ENCODE peak calls at places on chromosomes 6 and 20, in ten cellular contexts. V, R, X, P, S, M, T, E, Q and J are unnamed samples.

GRCh38 chr20:18545566-18545965 is 21.7 kb upstream of the SMIM26 start:
- DNase-seq in P (no peak), E (no peak), Q (no peak), S (no peak), X (no peak), R (no peak), T (no peak), M (no peak), V (no peak), J (no peak)

GRCh38 chr6:27668442-27669275 is 195.8 kb upstream of the ZNF184 start:
- DNase-seq in S (peak), M (no peak), Q (no peak), P (no peak), X (peak), V (no peak), T (peak), E (no peak), R (peak), J (peak)

GRCh38 chr6:170375661-170376060 is 69.1 kb downstream of the FAM120B start:
- DNase-seq in M (no peak), S (no peak), X (no peak), E (no peak), T (no peak), R (no peak), Q (no peak), V (no peak), P (no peak), J (no peak)

GRCh38 chr6:105986998-105987397 is 99.1 kb upstream of the PRDM1 start:
- DNase-seq in Q (no peak), M (no peak), P (no peak), T (no peak), V (no peak), R (no peak), E (no peak), S (no peak), X (no peak), J (peak)

GRCh38 chr6:38188677-38189335 is 369.3 kb downstream of the ZFAND3 start:
- DNase-seq in M (no peak), V (no peak), P (no peak), E (no peak), R (no peak), Q (no peak), S (no peak), X (no peak), T (no peak), J (no peak)

GRCh38 chr6:5389086-5389745 is 127.9 kb downstream of the FARS2 start:
- DNase-seq in S (no peak), T (no peak), X (no peak), R (no peak), P (no peak), V (no peak), E (no peak), Q (no peak), M (no peak), J (peak)

GRCh38 chr6:166939894-166940293 is 16.5 kb downstream of the RNASET2 start:
- DNase-seq in P (no peak), Q (no peak), V (no peak), S (no peak), M (no peak), E (no peak), R (no peak), X (no peak), T (no peak), J (no peak)

GRCh38 chr20:47927385-47927851 is 142.1 kb upstream of the SULF2 start:
- DNase-seq in S (peak), V (no peak), T (no peak), X (peak), P (no peak), R (no peak), M (no peak), Q (no peak), E (no peak), J (peak)

GRCh38 chr6:33430991-33431879 is 11.4 kb downstream of the SYNGAP1 start:
- DNase-seq in Q (peak), S (peak), X (peak), P (peak), R (no peak), T (no peak), V (peak), E (peak), M (peak), J (peak)

GRCh38 chr6:137883400-137883888 is 16.4 kb downstream of the TNFAIP3 start:
- DNase-seq in R (no peak), P (peak), E (no peak), M (no peak), S (no peak), T (no peak), X (no peak), Q (no peak), V (no peak), J (peak)

GRCh38 chr6:138346302-138347195 is 31.2 kb upstream of the SMIM28 start:
- DNase-seq in R (no peak), X (peak), S (peak), T (no peak), P (no peak), M (no peak), E (no peak), Q (no peak), V (peak), J (peak)

GRCh38 chr6:43013020-43013842 is 515 bp downstream of the MEA1 start:
- DNase-seq in P (no peak), M (no peak), V (no peak), R (peak), E (no peak), T (peak), S (no peak), X (no peak), Q (no peak), J (peak)

GRCh38 chr6:162541019-162541601 is 186.5 kb downstream of the PRKN start:
- DNase-seq in V (no peak), T (no peak), P (no peak), S (no peak), R (no peak), X (no peak), M (no peak), Q (no peak), E (no peak), J (no peak)

GRCh38 chr6:33599413-33599911 is 19.4 kb upstream of the BAK1 start:
- DNase-seq in E (no peak), R (no peak), P (no peak), T (no peak), M (no peak), X (no peak), V (no peak), Q (peak), S (no peak), J (no peak)

GRCh38 chr6:106145144-106145543 is 59.0 kb downstream of the PRDM1 start:
- DNase-seq in S (no peak), E (no peak), R (no peak), X (no peak), Q (no peak), M (no peak), P (no peak), V (no peak), T (no peak), J (no peak)

GRCh38 chr6:151067684-151068596 is 171.8 kb upstream of the AKAP12 start:
- DNase-seq in P (peak), V (peak), T (no peak), E (peak), S (peak), X (peak), R (peak), Q (peak), M (no peak), J (peak)

GRCh38 chr6:6746334-6746969 is 157.9 kb downstream of the LY86 start:
- DNase-seq in E (no peak), Q (no peak), X (no peak), P (no peak), M (no peak), T (no peak), S (peak), V (no peak), R (no peak), J (no peak)

GRCh38 chr20:36644713-36645109 is 1.3 kb downstream of the SLA2 start:
- DNase-seq in V (no peak), M (peak), X (no peak), Q (no peak), T (no peak), P (no peak), R (no peak), E (no peak), S (no peak), J (no peak)

GRCh38 chr6:133502451-133503259 is 261.5 kb downstream of the EYA4 start:
- DNase-seq in S (peak), M (no peak), V (peak), P (no peak), X (peak), T (peak), Q (no peak), E (no peak), R (no peak), J (peak)

GRCh38 chr6:80143312-80143960 is 37.0 kb downstream of the BCKDHB start:
- DNase-seq in V (peak), Q (peak), X (peak), E (peak), T (peak), M (no peak), S (peak), R (peak), P (peak), J (peak)

GRCh38 chr20:9837634-9838033 is 1.2 kb downstream of the PAK5 start:
- DNase-seq in T (no peak), S (no peak), V (no peak), E (no peak), X (no peak), M (no peak), P (no peak), R (no peak), Q (no peak), J (no peak)

GRCh38 chr6:133646021-133646682 is 242.8 kb upstream of the TCF21 start:
- DNase-seq in V (peak), P (no peak), X (peak), Q (no peak), T (peak), S (peak), E (no peak), R (no peak), M (no peak), J (peak)

GRCh38 chr6:41878961-41879405 is 16.2 kb downstream of the USP49 start:
- DNase-seq in M (no peak), R (no peak), E (no peak), T (no peak), X (peak), Q (no peak), S (peak), P (no peak), V (no peak), J (peak)

GRCh38 chr20:23387118-23387443 is 25.1 kb downstream of the GZF1 start:
- DNase-seq in X (no peak), S (no peak), E (no peak), V (no peak), Q (no peak), R (no peak), T (no peak), P (no peak), M (no peak), J (no peak)

GRCh38 chr6:31639449-31639861 is 13.0 kb downstream of the BAG6 start:
- DNase-seq in M (no peak), Q (no peak), X (peak), P (no peak), R (no peak), T (no peak), S (peak), V (no peak), E (no peak), J (peak)

GRCh38 chr6:138044458-138044857 is 62.8 kb downstream of the PERP start:
- DNase-seq in Q (no peak), V (peak), R (no peak), S (no peak), M (no peak), E (no peak), T (no peak), X (no peak), P (no peak), J (no peak)

GRCh38 chr6:971981-972640 is 279.2 kb upstream of the EXOC2 start:
- DNase-seq in E (no peak), V (no peak), M (no peak), X (peak), P (no peak), Q (no peak), R (no peak), T (no peak), S (no peak), J (peak)

GRCh38 chr6:41450581-41450980 is 95.6 kb upstream of the FOXP4 start:
- DNase-seq in S (no peak), M (no peak), V (no peak), T (no peak), P (no peak), X (no peak), E (no peak), R (no peak), Q (no peak), J (no peak)

GRCh38 chr20:60262967-60263603 is 304.9 kb downstream of the CDH26 start:
- DNase-seq in M (peak), Q (peak), S (no peak), P (no peak), R (peak), V (no peak), T (peak), E (peak), X (no peak), J (no peak)

GRCh38 chr6:5950448-5950847 is 56.3 kb downstream of the NRN1 start:
- DNase-seq in E (no peak), S (peak), M (no peak), P (no peak), R (no peak), Q (no peak), X (peak), V (no peak), T (no peak), J (peak)

GRCh38 chr6:1729133-1729751 is 119.5 kb downstream of the FOXC1 start:
- DNase-seq in S (no peak), X (no peak), T (no peak), M (no peak), E (no peak), V (no peak), Q (no peak), P (no peak), R (no peak), J (no peak)

GRCh38 chr20:58839991-58840747 is 10.5 kb downstream of the GNAS-AS1 start:
- DNase-seq in E (no peak), M (no peak), R (no peak), X (no peak), T (no peak), S (no peak), V (no peak), P (no peak), Q (no peak), J (no peak)
- H3K4me3 ChIP-seq in E (no peak), M (no peak), R (no peak), X (no peak), T (no peak), S (peak), V (no peak), P (no peak), Q (no peak), J (no peak)

DNA sequence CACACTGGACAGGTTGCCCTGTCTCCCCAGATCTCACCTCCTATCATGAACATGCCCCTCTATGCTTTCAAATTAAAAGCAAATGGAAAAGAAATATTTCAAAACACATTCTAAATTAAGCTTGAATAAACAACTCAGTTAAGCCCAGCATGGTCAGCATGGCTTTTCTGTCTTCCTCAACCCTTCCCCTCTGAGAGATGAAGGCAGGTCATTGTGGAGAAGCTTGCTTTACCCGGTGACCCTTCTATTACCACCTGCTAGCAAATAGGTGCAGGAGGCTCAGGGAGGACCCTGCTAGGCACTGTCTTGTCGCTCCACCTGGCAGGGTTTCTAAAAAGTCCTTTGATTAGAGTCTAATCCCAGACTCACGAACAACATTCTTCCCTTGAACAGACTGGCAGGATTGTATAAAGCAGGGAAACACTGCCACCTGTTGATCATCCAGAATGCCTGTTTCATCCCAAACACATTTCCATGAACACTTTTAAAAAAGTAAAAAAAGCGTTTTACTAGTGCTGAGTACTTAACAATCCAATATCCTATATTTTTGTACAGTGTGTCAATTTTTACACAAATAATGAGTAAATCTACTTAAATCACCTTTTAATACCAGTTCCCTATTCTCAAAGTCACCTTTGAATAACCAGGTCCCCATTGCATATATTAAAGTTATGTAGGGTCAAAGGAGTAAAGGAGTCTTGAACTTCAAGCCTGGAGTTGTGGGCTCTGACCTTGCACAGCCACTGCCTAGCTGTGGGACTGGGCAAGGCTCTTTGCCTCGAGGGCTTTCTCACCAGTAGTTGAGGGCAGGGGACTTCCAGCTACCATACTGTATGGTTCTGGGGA is 75.5 kb downstream of the GPR6 start:
- DNase-seq in X (peak), E (no peak), S (peak), R (peak), T (peak), Q (no peak), P (no peak), M (no peak), V (no peak), J (peak)
- TF ChIP-seq CTCF in X (peak), E (peak), S (peak), R (peak), T (no peak), Q (peak), P (peak), M (peak), V (peak), J (peak)

DNA sequence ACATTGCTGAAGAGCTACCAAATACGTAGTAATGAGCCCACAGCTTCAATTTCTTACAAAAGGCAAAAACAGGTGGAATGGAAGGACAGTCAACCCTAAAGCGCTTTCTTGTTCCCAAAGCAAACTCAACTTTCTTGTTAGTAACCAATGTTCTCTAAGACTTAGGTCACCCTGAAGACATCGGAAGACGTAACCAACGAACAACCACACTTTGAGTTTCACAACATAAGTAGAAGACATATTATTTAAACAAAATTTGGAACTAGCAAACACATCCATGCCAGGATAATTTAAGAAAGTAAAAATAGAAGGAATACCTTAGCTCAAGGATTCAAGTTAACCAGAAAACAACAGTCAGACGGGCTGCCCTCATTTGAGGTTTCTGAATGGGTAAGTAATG is 51.0 kb downstream of the CNKSR3 start:
- DNase-seq in M (no peak), S (no peak), Q (no peak), E (no peak), P (no peak), T (no peak), X (no peak), V (no peak), R (no peak), J (no peak)
- H3K4me3 ChIP-seq in M (no peak), S (no peak), Q (no peak), E (no peak), P (no peak), T (no peak), X (no peak), V (no peak), R (no peak), J (no peak)

GRCh38 chr20:38067717-38068365 is 34.3 kb downstream of the RPRD1B start:
- DNase-seq in R (no peak), E (no peak), S (no peak), T (no peak), Q (no peak), P (no peak), X (no peak), M (no peak), V (no peak), J (no peak)
- TF ChIP-seq CTCF in R (no peak), E (no peak), S (no peak), T (no peak), Q (no peak), P (no peak), X (no peak), M (no peak), V (no peak), J (no peak)

GRCh38 chr20:56627122-56628014 is 1.7 kb upstream of the TFAP2C start:
- DNase-seq in P (no peak), T (no peak), R (no peak), M (no peak), Q (no peak), E (no peak), X (no peak), V (no peak), S (no peak), J (no peak)

GRCh38 chr20:56628873-56629463 is at the start of gene TFAP2C:
- DNase-seq in P (peak), V (no peak), X (peak), M (no peak), S (no peak), R (peak), E (peak), Q (peak), T (peak), J (peak)

GRCh38 chr20:56626367-56627121 is 2.6 kb upstream of the TFAP2C start:
- DNase-seq in M (no peak), Q (no peak), E (no peak), R (peak), S (no peak), X (peak), V (no peak), T (peak), P (peak), J (peak)

GRCh38 chr20:56629464-56630085 is 469 bp downstream of the TFAP2C start:
- DNase-seq in M (no peak), T (no peak), P (no peak), E (no peak), X (no peak), Q (no peak), R (no peak), S (no peak), V (no peak), J (no peak)

DNA sequence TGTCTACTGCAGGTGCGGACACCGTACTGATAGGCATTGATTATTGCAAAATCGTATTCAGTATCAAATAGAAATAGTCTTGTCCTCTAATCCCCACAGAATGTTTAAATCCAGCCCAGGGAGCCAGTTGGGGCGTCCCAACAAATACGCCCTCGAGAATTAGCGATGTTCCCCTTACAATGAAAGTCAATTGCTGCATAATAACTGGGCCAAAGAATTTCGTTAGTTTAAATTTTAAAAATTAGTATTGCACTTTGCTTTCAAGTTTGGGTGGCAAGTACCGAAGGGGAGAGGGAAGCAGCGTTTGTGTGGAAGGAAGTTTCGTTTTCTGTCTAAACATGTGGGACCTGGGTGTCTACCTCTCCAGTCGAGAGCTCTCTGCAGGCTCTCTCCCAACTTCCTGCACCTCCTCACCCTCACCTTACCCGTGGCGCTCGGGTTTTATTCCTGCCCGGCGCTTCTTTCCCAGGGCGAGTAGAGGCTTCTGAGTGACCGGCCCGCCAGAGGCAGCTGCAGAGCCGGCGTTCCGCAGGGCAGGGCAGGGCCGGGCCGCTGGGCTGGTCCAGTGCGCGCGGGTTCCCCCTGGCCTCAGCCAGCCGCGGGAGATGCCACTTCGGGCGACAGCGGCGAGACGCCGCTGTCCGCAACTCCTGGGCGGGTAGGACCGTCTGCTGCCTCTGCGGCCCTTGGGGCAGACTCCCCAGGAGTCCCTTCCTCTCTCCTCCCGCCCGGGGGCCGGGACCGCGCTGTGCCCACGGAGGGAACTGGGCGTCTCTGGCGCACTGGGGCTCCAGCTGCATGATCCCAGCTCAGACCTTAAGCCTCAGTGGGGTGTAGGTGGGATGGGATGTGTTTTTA is 862 bp upstream of the TFAP2C start:
- DNase-seq in R (peak), T (peak), M (no peak), V (no peak), E (no peak), X (no peak), S (no peak), P (peak), Q (no peak), J (no peak)
- H3K4me3 ChIP-seq in R (no peak), T (peak), M (no peak), V (no peak), E (no peak), X (peak), S (peak), P (peak), Q (peak), J (peak)

DNA sequence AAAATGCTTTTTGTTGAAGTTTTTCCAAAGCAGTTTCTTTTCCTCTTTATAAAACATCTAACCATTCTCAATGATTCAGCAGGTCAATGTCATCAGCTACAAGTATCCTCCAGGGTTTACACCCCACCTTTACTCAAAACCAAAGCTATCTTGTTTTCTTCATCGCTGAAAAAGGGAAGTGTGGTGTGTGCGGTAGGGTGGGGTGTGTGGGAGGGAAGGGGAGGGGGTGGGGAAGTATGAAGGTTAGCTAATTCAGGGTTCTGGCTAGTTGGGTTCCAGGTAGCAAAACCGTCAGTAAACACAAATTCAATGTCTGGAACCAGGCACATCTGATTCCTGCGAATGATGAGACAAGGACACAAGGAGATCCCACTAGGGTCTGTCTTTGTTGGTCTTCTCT is 189.6 kb downstream of the GJA10 start:
- DNase-seq in S (no peak), X (no peak), P (no peak), R (no peak), E (peak), V (no peak), Q (no peak), T (no peak), M (peak), J (no peak)
- TF ChIP-seq CTCF in S (no peak), X (no peak), P (no peak), R (no peak), E (no peak), V (no peak), Q (no peak), T (no peak), M (no peak), J (no peak)